ENCODE peak calls at places on chromosomes 11 and 22, in ten cellular contexts. E is effector CD4-positive, alpha-beta T cell; B is amygdala; T is Panc1; V is T-helper 1 cell; Y is stimulated activated CD4-positive, alpha-beta T cell treated with anti-CD3 and anti-CD28 coated beads, Interleukin-1b, Interleukin-23, amount 100 ng/mL, for 1 hour; N is activated CD8-positive, alpha-beta memory T cell treated with anti-CD3 and anti-CD28 coated beads, Interleukin-2, amount 10 ng/mL, durations not matched to agents 7 days and 5 days; L is retinal pigment epithelial cell; C is NCI-H2171; D is CD8-positive, alpha-beta T cell. R is an unnamed sample.

GRCh38 chr11:65432133-65432650 is 9.6 kb downstream of the NEAT1 start:
- DNase-seq in E (no peak), B (no peak), T (no peak), V (no peak), Y (no peak), N (no peak), L (no peak), C (no peak), D (no peak), R (no peak)

GRCh38 chr22:20989323-20990138 is 7.4 kb downstream of the LZTR1 start:
- DNase-seq in E (no peak), B (no peak), T (no peak), V (no peak), Y (no peak), N (no peak), L (no peak), C (no peak), D (no peak), R (no peak)

GRCh38 chr11:71070490-71071455 is 181.6 kb downstream of the SHANK2 start:
- DNase-seq in E (no peak), B (no peak), T (no peak), V (no peak), Y (no peak), N (no peak), L (no peak), C (no peak), D (no peak), R (no peak)

GRCh38 chr11:118572914-118573550 is 823 bp downstream of the ARCN1 start:
- DNase-seq in E (peak; percentile 19), B (no peak), T (no peak), V (peak; percentile 18), Y (no peak), N (peak; percentile 54), L (no peak), C (no peak), D (no peak), R (peak; percentile 42)

GRCh38 chr22:44570476-44571445 is 72.7 kb upstream of the RTL6 start:
- DNase-seq in E (no peak), B (no peak), T (no peak), V (no peak), Y (no peak), N (peak; percentile 29), L (no peak), C (no peak), D (no peak), R (no peak)

GRCh38 chr22:36457688-36458450 is 23.6 kb downstream of the TXN2 start:
- DNase-seq in E (no peak), B (no peak), T (no peak), V (no peak), Y (no peak), N (no peak), L (no peak), C (no peak), D (no peak), R (no peak)

GRCh38 chr22:40542821-40543540 is 93.5 kb downstream of the MRTFA start:
- DNase-seq in E (no peak), B (no peak), T (no peak), V (no peak), Y (no peak), N (no peak), L (no peak), C (no peak), D (no peak), R (no peak)

GRCh38 chr11:61797263-61797944 is 4.7 kb downstream of the FEN1 start:
- DNase-seq in E (peak; percentile 75), B (peak; percentile 29), T (peak; percentile 67), V (peak; percentile 71), Y (peak; percentile 46), N (peak; percentile 85), L (no peak), C (peak; percentile 36), D (peak; percentile 76), R (peak; percentile 77)

GRCh38 chr22:42646569-42647525 is 2.3 kb downstream of the CYB5R3 start:
- DNase-seq in E (no peak), B (no peak), T (no peak), V (no peak), Y (no peak), N (no peak), L (no peak), C (no peak), D (no peak), R (no peak)

GRCh38 chr11:74701351-74701750 is 29.9 kb downstream of the CHRDL2 start:
- DNase-seq in E (no peak), B (no peak), T (no peak), V (no peak), Y (no peak), N (no peak), L (no peak), C (no peak), D (no peak), R (no peak)

GRCh38 chr11:123454060-123454651 is 24.1 kb downstream of the GRAMD1B start:
- DNase-seq in E (peak; percentile 22), B (no peak), T (no peak), V (peak; percentile 10), Y (no peak), N (peak; percentile 91), L (no peak), C (no peak), D (peak; percentile 52), R (no peak)

GRCh38 chr22:23812378-23812777 is 25.6 kb downstream of the SMARCB1 start:
- DNase-seq in E (no peak), B (no peak), T (no peak), V (no peak), Y (no peak), N (no peak), L (no peak), C (no peak), D (no peak), R (no peak)

GRCh38 chr22:43446881-43447280 is 35.1 kb downstream of the MPPED1 start:
- DNase-seq in E (no peak), B (no peak), T (no peak), V (no peak), Y (no peak), N (no peak), L (no peak), C (peak; percentile 55), D (no peak), R (no peak)

GRCh38 chr11:61294717-61295595 is at the start of gene VWCE:
- DNase-seq in E (peak; percentile 26), B (no peak), T (no peak), V (peak; percentile 37), Y (peak; percentile 56), N (peak; percentile 85), L (no peak), C (peak; percentile 78), D (peak; percentile 71), R (no peak)

GRCh38 chr11:123438191-123438627 is 8.1 kb downstream of the GRAMD1B start:
- DNase-seq in E (no peak), B (no peak), T (no peak), V (no peak), Y (no peak), N (peak; percentile 43), L (peak; percentile 92), C (no peak), D (no peak), R (no peak)

GRCh38 chr11:95835768-95836488 is 45.6 kb downstream of the CEP57 start:
- DNase-seq in E (peak; percentile 47), B (peak; percentile 7), T (peak; percentile 58), V (peak; percentile 45), Y (peak; percentile 20), N (peak; percentile 64), L (peak; percentile 84), C (peak; percentile 65), D (peak; percentile 64), R (peak; percentile 84)

GRCh38 chr11:118287006-118287405 is 17.5 kb upstream of the CD3E start:
- DNase-seq in E (no peak), B (no peak), T (no peak), V (no peak), Y (no peak), N (no peak), L (no peak), C (no peak), D (no peak), R (no peak)

GRCh38 chr22:42190274-42190673 is 59.7 kb upstream of the CYP2D6 start:
- DNase-seq in E (no peak), B (no peak), T (no peak), V (no peak), Y (no peak), N (no peak), L (no peak), C (no peak), D (no peak), R (no peak)

GRCh38 chr22:46286006-46286405 is 10.7 kb upstream of the GTSE1 start:
- DNase-seq in E (no peak), B (no peak), T (no peak), V (no peak), Y (no peak), N (no peak), L (no peak), C (no peak), D (no peak), R (no peak)

GRCh38 chr22:32130464-32130863 is 28.6 kb downstream of the C22orf42 start:
- DNase-seq in E (no peak), B (no peak), T (no peak), V (no peak), Y (no peak), N (no peak), L (no peak), C (no peak), D (no peak), R (no peak)

GRCh38 chr22:42743501-42743991 is 22.9 kb upstream of the A4GALT start:
- DNase-seq in E (no peak), B (no peak), T (no peak), V (no peak), Y (no peak), N (no peak), L (no peak), C (peak; percentile 31), D (no peak), R (no peak)

GRCh38 chr11:87477321-87477720 is 439.6 kb downstream of the TMEM135 start:
- DNase-seq in E (no peak), B (no peak), T (no peak), V (no peak), Y (no peak), N (no peak), L (no peak), C (no peak), D (no peak), R (no peak)

GRCh38 chr11:110112457-110112856 is 19.3 kb downstream of the ZC3H12C start:
- DNase-seq in E (no peak), B (no peak), T (no peak), V (no peak), Y (no peak), N (no peak), L (no peak), C (no peak), D (no peak), R (no peak)

GRCh38 chr11:10050561-10050960 is 243.5 kb downstream of the SBF2 start:
- DNase-seq in E (no peak), B (no peak), T (peak; percentile 71), V (no peak), Y (no peak), N (no peak), L (no peak), C (no peak), D (no peak), R (no peak)

GRCh38 chr22:17788528-17789378 is 14.5 kb upstream of the BID start:
- DNase-seq in E (no peak), B (no peak), T (no peak), V (no peak), Y (no peak), N (no peak), L (no peak), C (no peak), D (no peak), R (no peak)

GRCh38 chr11:130434521-130435223 is 6.3 kb upstream of the ADAMTS8 start:
- DNase-seq in E (peak; percentile 50), B (peak; percentile 86), T (peak; percentile 85), V (peak; percentile 52), Y (peak; percentile 25), N (peak; percentile 81), L (peak; percentile 43), C (peak; percentile 17), D (peak; percentile 78), R (peak; percentile 70)

GRCh38 chr11:46387919-46388618 is 3.5 kb downstream of the CHRM4 start:
- DNase-seq in E (no peak), B (no peak), T (no peak), V (no peak), Y (no peak), N (no peak), L (no peak), C (no peak), D (no peak), R (no peak)

GRCh38 chr11:69316941-69317340 is 23.0 kb downstream of the MYEOV start:
- DNase-seq in E (no peak), B (no peak), T (no peak), V (no peak), Y (no peak), N (no peak), L (no peak), C (no peak), D (no peak), R (no peak)

R was measured in COLO829.